ENCODE peak calls at places on chromosomes 3 and 15, in five cellular contexts. M is SJSA1, F is Kasumi-1, P is iris pigment epithelial cell, H is ovary. S is an unnamed sample.

GRCh38 chr15:65095011-65095746 is 18.6 kb downstream of the KBTBD13 start:
- DNase-seq in M (no peak), H (peak), F (no peak), P (no peak), S (peak)

GRCh38 chr3:99960941-99961340 is 143.3 kb downstream of the CMSS1 start:
- DNase-seq in F (no peak), H (no peak), M (no peak), P (no peak), S (no peak)

GRCh38 chr3:72033709-72034428 is 248.9 kb upstream of the PROK2 start:
- DNase-seq in F (no peak), M (no peak), H (no peak), P (no peak), S (no peak)

GRCh38 chr15:66472176-66472999 is 25.2 kb downstream of the SNAPC5 start:
- DNase-seq in H (peak), P (peak), M (no peak), F (no peak), S (peak)

GRCh38 chr15:83565553-83566159 is 88.3 kb upstream of the ADAMTSL3 start:
- DNase-seq in H (no peak), P (peak), F (peak), M (no peak), S (peak)

GRCh38 chr3:172034786-172035685 is 4.3 kb upstream of the FNDC3B start:
- DNase-seq in F (peak), P (peak), H (no peak), M (no peak), S (peak)

GRCh38 chr3:128554100-128554464 is 61.1 kb upstream of the GATA2 start:
- DNase-seq in H (no peak), F (no peak), P (peak), M (peak), S (peak)

GRCh38 chr3:67094769-67095168 is 96.7 kb downstream of the KBTBD8 start:
- DNase-seq in P (peak), H (no peak), F (no peak), M (no peak), S (peak)

GRCh38 chr3:54853573-54854404 is 74.1 kb downstream of the LRTM1 start:
- DNase-seq in P (peak), F (peak), H (peak), M (peak), S (peak)

GRCh38 chr15:29934251-29934650 is 112.0 kb upstream of the TJP1 start:
- DNase-seq in F (no peak), P (peak), H (no peak), M (peak), S (peak)

GRCh38 chr3:126983653-126984390 is 907 bp downstream of the PLXNA1 start:
- DNase-seq in F (no peak), H (peak), M (no peak), P (peak), S (peak)

GRCh38 chr3:171113716-171114115 is 87.2 kb upstream of the SLC2A2 start:
- DNase-seq in P (no peak), H (no peak), M (no peak), F (no peak), S (no peak)

GRCh38 chr15:28106294-28107110 is 7.4 kb upstream of the OCA2 start:
- DNase-seq in H (no peak), P (no peak), F (no peak), M (no peak), S (peak)

GRCh38 chr3:23877324-23877980 is 39.3 kb downstream of the NKIRAS1 start:
- DNase-seq in P (peak), M (peak), F (peak), H (no peak), S (peak)

GRCh38 chr15:67105065-67105951 is 39.9 kb downstream of the SMAD3 start:
- DNase-seq in M (peak), F (no peak), P (peak), H (peak), S (no peak)

GRCh38 chr3:44439499-44440295 is 37.8 kb downstream of the ZNF445 start:
- DNase-seq in H (peak), P (peak), M (no peak), F (peak), S (peak)

GRCh38 chr3:151625057-151625456 is 108.7 kb upstream of the AADACL2 start:
- DNase-seq in F (no peak), H (no peak), P (no peak), M (no peak), S (no peak)

GRCh38 chr3:58173670-58174472 is 36.9 kb downstream of the DNASE1L3 start:
- DNase-seq in H (peak), M (peak), P (no peak), F (peak), S (peak)

GRCh38 chr15:71565006-71565405 is 245.3 kb upstream of the NR2E3 start:
- DNase-seq in M (no peak), F (no peak), P (no peak), H (no peak), S (no peak)

GRCh38 chr3:119098620-119099222 is 47.2 kb upstream of the TEX55 start:
- DNase-seq in M (no peak), F (peak), H (no peak), P (peak), S (peak)

GRCh38 chr3:182794806-182795369 is 1.6 kb downstream of the ATP11B start:
- DNase-seq in H (no peak), M (no peak), F (no peak), P (peak), S (no peak)

GRCh38 chr3:59189561-59190338 is 139.9 kb upstream of the CFAP20DC start:
- DNase-seq in H (no peak), M (no peak), P (peak), F (no peak), S (no peak)

GRCh38 chr15:31326729-31327673 is at the start of gene KLF13:
- DNase-seq in H (peak), F (no peak), P (peak), M (peak), S (no peak)

GRCh38 chr3:88137836-88138235 is 11.9 kb upstream of the C3orf38 start:
- DNase-seq in H (no peak), P (peak), M (no peak), F (no peak), S (no peak)

GRCh38 chr15:80942746-80943565 is 46.7 kb downstream of the MESD start:
- DNase-seq in M (no peak), F (no peak), P (no peak), H (no peak), S (no peak)

GRCh38 chr15:89444855-89445254 is 51.5 kb downstream of the RHCG start:
- DNase-seq in M (no peak), F (no peak), P (no peak), H (no peak), S (no peak)

GRCh38 chr15:60155661-60156060 is 151.6 kb downstream of the FOXB1 start:
- DNase-seq in P (peak), M (no peak), F (no peak), H (no peak), S (peak)

GRCh38 chr15:89442671-89443307 is 53.6 kb downstream of the RHCG start:
- DNase-seq in P (peak), F (peak), H (no peak), M (peak), S (peak)

GRCh38 chr15:57554063-57554820 is 37.5 kb upstream of the MYZAP start:
- DNase-seq in F (no peak), M (no peak), P (peak), H (no peak), S (peak)

GRCh38 chr3:123568034-123568433 is 16.8 kb downstream of the HACD2 start:
- DNase-seq in H (no peak), F (no peak), M (no peak), P (no peak), S (no peak)

GRCh38 chr3:62415312-62415791 is 42.0 kb upstream of the FEZF2 start:
- DNase-seq in H (no peak), P (no peak), F (no peak), M (no peak), S (peak)

GRCh38 chr3:112134335-112135124 is 1.5 kb upstream of the GCSAM start:
- DNase-seq in F (no peak), P (peak), M (no peak), H (no peak), S (no peak)

GRCh38 chr15:100559330-100559729 is 30.6 kb upstream of the CERS3 start:
- DNase-seq in F (no peak), P (peak), H (no peak), M (no peak), S (no peak)

GRCh38 chr3:159062734-159063410 is 261.0 kb downstream of the MFSD1 start:
- DNase-seq in H (no peak), F (no peak), M (no peak), P (no peak), S (no peak)

GRCh38 chr3:87792193-87792531 is 266.6 kb downstream of the CGGBP1 start:
- DNase-seq in H (no peak), F (no peak), M (no peak), P (no peak), S (no peak)

GRCh38 chr3:32420138-32420981 is 28.7 kb downstream of the CMTM7 start:
- DNase-seq in M (peak), H (no peak), F (peak), P (peak), S (peak)

GRCh38 chr15:74642724-74643367 is 27.2 kb downstream of the CLK3 start:
- DNase-seq in H (no peak), F (no peak), M (no peak), P (peak), S (peak)

GRCh38 chr15:48865387-48866079 is 12.4 kb upstream of the EID1 start:
- DNase-seq in M (peak), H (no peak), P (peak), F (no peak), S (peak)